ENCODE peak calls at places on chromosomes 6 and 20, in seven cellular contexts. R, L, A, S, H, C and B are unnamed samples.

GRCh38 chr6:19024737-19025136 is 637.6 kb downstream of the RNF144B start:
- DNase-seq in R (no peak), L (peak), A (no peak), S (peak), H (no peak), C (peak), B (no peak)

GRCh38 chr6:109166643-109167042 is 71.3 kb downstream of the CEP57L1 start:
- DNase-seq in R (no peak), L (no peak), A (no peak), S (no peak), H (no peak), C (no peak), B (no peak)

GRCh38 chr20:56322661-56323060 is 36.1 kb upstream of the FAM210B start:
- DNase-seq in R (no peak), L (no peak), A (no peak), S (no peak), H (no peak), C (no peak), B (no peak)

GRCh38 chr6:156825475-156825874 is 48.3 kb downstream of the ARID1B start:
- DNase-seq in R (no peak), L (peak), A (no peak), S (no peak), H (no peak), C (no peak), B (no peak)

GRCh38 chr20:59159822-59160740 is 3.5 kb upstream of the ZNF831 start:
- DNase-seq in R (no peak), L (no peak), A (no peak), S (no peak), H (no peak), C (no peak), B (no peak)

GRCh38 chr6:147856687-147857086 is 348.2 kb downstream of the SAMD5 start:
- DNase-seq in R (no peak), L (no peak), A (no peak), S (no peak), H (no peak), C (no peak), B (no peak)

GRCh38 chr6:150720774-150721233 is 121.1 kb downstream of the PLEKHG1 start:
- DNase-seq in R (no peak), L (peak), A (no peak), S (no peak), H (peak), C (peak), B (no peak)

GRCh38 chr6:36674942-36675341 is 3.6 kb upstream of the CDKN1A start:
- DNase-seq in R (no peak), L (no peak), A (no peak), S (no peak), H (no peak), C (no peak), B (no peak)

GRCh38 chr6:69690986-69691385 is 105.8 kb downstream of the LMBRD1 start:
- DNase-seq in R (no peak), L (no peak), A (no peak), S (no peak), H (no peak), C (no peak), B (no peak)

GRCh38 chr20:61587036-61587435 is 335.0 kb downstream of the CDH4 start:
- DNase-seq in R (no peak), L (no peak), A (no peak), S (no peak), H (no peak), C (no peak), B (no peak)

GRCh38 chr20:63317601-63318291 is 24.8 kb downstream of the COL20A1 start:
- DNase-seq in R (no peak), L (no peak), A (peak), S (no peak), H (no peak), C (no peak), B (no peak)

GRCh38 chr6:74715362-74716068 is 490.3 kb downstream of the COL12A1 start:
- DNase-seq in R (no peak), L (peak), A (no peak), S (no peak), H (no peak), C (no peak), B (no peak)

GRCh38 chr6:53336070-53336469 is 12.7 kb downstream of the ELOVL5 start:
- DNase-seq in R (no peak), L (no peak), A (no peak), S (no peak), H (no peak), C (no peak), B (no peak)

GRCh38 chr6:53333439-53334408 is 15.0 kb downstream of the ELOVL5 start:
- DNase-seq in R (no peak), L (no peak), A (no peak), S (no peak), H (no peak), C (no peak), B (no peak)

GRCh38 chr6:53338304-53338703 is 10.4 kb downstream of the ELOVL5 start:
- DNase-seq in R (no peak), L (no peak), A (no peak), S (no peak), H (no peak), C (no peak), B (no peak)

GRCh38 chr6:53331678-53332077 is 17.1 kb downstream of the ELOVL5 start:
- DNase-seq in R (no peak), L (no peak), A (no peak), S (no peak), H (no peak), C (no peak), B (no peak)

DNA sequence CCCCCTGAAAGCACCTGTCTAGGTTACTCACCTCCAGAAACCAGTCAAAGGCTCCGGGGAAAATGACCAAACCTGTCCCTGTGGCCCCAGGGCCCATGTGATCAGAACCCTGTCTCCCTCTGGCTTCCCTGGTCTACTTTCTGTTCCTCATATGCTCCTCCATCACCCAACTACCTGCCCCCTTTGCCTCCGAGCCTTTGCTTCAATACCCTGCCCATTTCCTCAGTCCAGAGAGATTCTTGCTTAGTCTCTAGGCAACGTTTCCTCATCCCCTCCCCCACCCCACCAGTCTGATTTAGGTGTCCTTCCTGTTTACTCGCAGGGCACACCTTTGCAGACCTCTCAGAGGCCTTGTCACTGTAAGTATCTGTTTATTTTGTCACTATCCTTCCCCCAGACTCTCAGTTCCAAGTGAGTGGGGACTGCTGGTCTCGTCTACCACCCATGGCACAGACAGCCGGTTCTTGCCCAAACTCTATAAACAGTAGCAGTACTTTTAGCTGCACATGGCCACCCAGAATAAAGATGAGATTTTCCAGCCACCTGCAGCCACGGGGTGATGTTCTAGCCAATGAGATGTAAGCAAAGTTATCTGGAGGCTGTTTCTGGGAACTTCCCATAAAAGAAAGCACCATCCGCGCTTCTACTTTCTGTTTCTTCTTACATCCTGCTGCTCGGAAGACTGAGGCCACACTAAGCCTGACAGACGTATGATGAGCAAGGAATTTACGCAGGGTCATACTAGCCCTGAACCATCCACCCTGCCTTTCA is 13.3 kb downstream of the ELOVL5 start:
- DNase-seq in R (no peak), L (no peak), A (no peak), S (peak), H (peak), C (no peak), B (no peak)
- H3K27ac ChIP-seq in R (peak), L (no peak), A (no peak), S (peak), H (peak), C (no peak), B (no peak)

GRCh38 chr20:29410805-29411457 is 1846.5 kb upstream of the DEFB115 start:
- DNase-seq in R (no peak), L (no peak), A (no peak), S (no peak), H (no peak), C (no peak), B (no peak)

GRCh38 chr20:29408034-29408695 is 1849.3 kb upstream of the DEFB115 start:
- DNase-seq in R (no peak), L (no peak), A (no peak), S (no peak), H (no peak), C (peak), B (no peak)

GRCh38 chr20:29409833-29410804 is 1847.3 kb upstream of the DEFB115 start:
- DNase-seq in R (no peak), L (no peak), A (no peak), S (no peak), H (no peak), C (no peak), B (no peak)
- H3K4me3 ChIP-seq in R (no peak), L (no peak), A (no peak), S (no peak), H (no peak), C (no peak), B (no peak)

GRCh38 chr6:122399348-122400120 is at the start of gene HSF2:
- DNase-seq in R (peak), L (peak), A (peak), S (peak), H (peak), C (peak), B (peak)
- TF ChIP-seq CTCF in R (peak), L (no peak), A (peak), S (peak), H (no peak), C (peak), B (peak)

GRCh38 chr20:2430538-2430937 is 40.1 kb downstream of the SNRPB start:
- DNase-seq in R (no peak), L (no peak), A (no peak), S (no peak), H (no peak), C (no peak), B (no peak)
- H3K27ac ChIP-seq in R (no peak), L (no peak), A (no peak), S (no peak), H (no peak), C (no peak), B (no peak)

DNA sequence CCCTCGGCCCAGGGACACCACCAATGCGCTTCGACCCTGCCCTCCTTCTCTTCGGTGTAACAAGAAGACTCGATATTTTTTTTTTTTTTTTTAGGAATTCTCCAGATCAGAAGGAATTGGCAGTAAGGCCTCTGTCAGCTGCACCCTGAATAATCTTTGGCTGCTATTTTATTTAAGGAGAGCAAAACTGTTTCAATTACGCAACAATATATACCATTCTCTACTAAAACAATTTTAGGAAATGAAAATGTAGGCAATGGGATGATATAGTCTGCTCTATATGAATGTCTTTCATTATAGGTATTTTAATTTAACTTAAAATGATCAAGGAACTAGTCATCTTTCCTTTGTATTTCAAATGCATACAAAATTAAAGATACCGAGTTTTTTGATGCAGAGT is 13.3 kb downstream of the ZCCHC3 start:
- DNase-seq in R (no peak), L (no peak), A (no peak), S (no peak), H (no peak), C (no peak), B (no peak)
- H3K4me3 ChIP-seq in R (peak), L (peak), A (peak), S (peak), H (peak), C (no peak), B (peak)

GRCh38 chr6:1786455-1787108 is 176.9 kb downstream of the FOXC1 start:
- DNase-seq in R (no peak), L (no peak), A (no peak), S (no peak), H (no peak), C (no peak), B (no peak)

GRCh38 chr6:1790684-1791083 is 181.0 kb downstream of the FOXC1 start:
- DNase-seq in R (no peak), L (no peak), A (no peak), S (no peak), H (no peak), C (no peak), B (no peak)

GRCh38 chr6:1789092-1789491 is 179.4 kb downstream of the FOXC1 start:
- DNase-seq in R (no peak), L (no peak), A (no peak), S (no peak), H (no peak), C (no peak), B (no peak)

GRCh38 chr6:1787109-1787466 is 177.4 kb downstream of the FOXC1 start:
- DNase-seq in R (no peak), L (no peak), A (no peak), S (no peak), H (no peak), C (no peak), B (no peak)

GRCh38 chr6:1787894-1788293 is 178.2 kb downstream of the FOXC1 start:
- DNase-seq in R (no peak), L (no peak), A (peak), S (peak), H (no peak), C (no peak), B (peak)
- TF ChIP-seq CTCF in R (no peak), L (no peak), A (no peak), S (no peak), H (no peak), C (no peak), B (no peak)

GRCh38 chr20:44552950-44553908 is 29.1 kb upstream of the PKIG start:
- DNase-seq in R (no peak), L (peak), A (no peak), S (no peak), H (no peak), C (peak), B (no peak)
- H3K27ac ChIP-seq in R (peak), L (no peak), A (peak), S (peak), H (no peak), C (peak), B (peak)